ENCODE peak calls at places on chromosomes 12 and 14, in five cellular contexts. One of them, this sample, is unnamed. For H3K4me1, the result is how much of the 10 kb centered on the place peaks cover.

GRCh38 chr12:86914716-86915115 is 658.5 kb upstream of the MGAT4C start:
- DNase-seq in H9: no peak
- DNase-seq in astrocyte: peak
- DNase-seq in keratinocyte: no peak
- DNase-seq in fibroblast of lung: peak
- DNase-seq in this sample: no peak

GRCh38 chr12:75888398-75888797 is 143.2 kb downstream of the PHLDA1 start:
- DNase-seq in astrocyte: no peak
- DNase-seq in fibroblast of lung: no peak
- DNase-seq in H9: no peak
- DNase-seq in keratinocyte: no peak
- DNase-seq in this sample: no peak

GRCh38 chr14:105420976-105421674 is 1.5 kb downstream of the MTA1 start:
- DNase-seq in fibroblast of lung: no peak
- DNase-seq in astrocyte: no peak
- DNase-seq in H9: no peak
- DNase-seq in keratinocyte: no peak
- DNase-seq in this sample: no peak

GRCh38 chr12:31033681-31034080 is 40.0 kb upstream of the DDX11 start:
- DNase-seq in astrocyte: no peak
- DNase-seq in keratinocyte: no peak
- DNase-seq in fibroblast of lung: no peak
- DNase-seq in H9: no peak
- DNase-seq in this sample: no peak

GRCh38 chr12:44696542-44696941 is 179.6 kb downstream of the NELL2 start:
- DNase-seq in keratinocyte: no peak
- DNase-seq in fibroblast of lung: no peak
- DNase-seq in astrocyte: no peak
- DNase-seq in H9: no peak
- DNase-seq in this sample: no peak

GRCh38 chr14:56268653-56269052 is 150.4 kb downstream of the PELI2 start:
- DNase-seq in keratinocyte: no peak
- DNase-seq in H9: no peak
- DNase-seq in fibroblast of lung: peak
- DNase-seq in astrocyte: peak
- DNase-seq in this sample: no peak

GRCh38 chr12:54239568-54239967 is 40.4 kb downstream of the CBX5 start:
- DNase-seq in keratinocyte: no peak
- DNase-seq in H9: no peak
- DNase-seq in astrocyte: no peak
- DNase-seq in fibroblast of lung: no peak
- DNase-seq in this sample: no peak

GRCh38 chr12:14948672-14949071 is 10.3 kb upstream of the ERP27 start:
- DNase-seq in H9: no peak
- DNase-seq in fibroblast of lung: peak
- DNase-seq in keratinocyte: no peak
- DNase-seq in astrocyte: peak
- DNase-seq in this sample: peak

GRCh38 chr12:52074656-52075408 is 4.7 kb upstream of the SMIM41 start:
- DNase-seq in H9: no peak
- DNase-seq in fibroblast of lung: no peak
- DNase-seq in astrocyte: no peak
- DNase-seq in keratinocyte: no peak
- DNase-seq in this sample: no peak

GRCh38 chr12:108193922-108194321 is 64.8 kb downstream of the WSCD2 start:
- DNase-seq in astrocyte: no peak
- DNase-seq in keratinocyte: no peak
- DNase-seq in fibroblast of lung: peak
- DNase-seq in H9: no peak
- DNase-seq in this sample: peak

GRCh38 chr12:116540617-116541152 is 18.5 kb upstream of the MAP1LC3B2 start:
- DNase-seq in H9: no peak
- DNase-seq in fibroblast of lung: no peak
- DNase-seq in keratinocyte: no peak
- DNase-seq in astrocyte: no peak
- DNase-seq in this sample: no peak

GRCh38 chr12:60070541-60070940 is 474.7 kb downstream of the SLC16A7 start:
- DNase-seq in fibroblast of lung: no peak
- DNase-seq in H9: no peak
- DNase-seq in astrocyte: peak
- DNase-seq in keratinocyte: peak
- DNase-seq in this sample: no peak

GRCh38 chr14:100641274-100641860 is 54.1 kb upstream of the BEGAIN start:
- DNase-seq in H9: no peak
- DNase-seq in fibroblast of lung: no peak
- DNase-seq in keratinocyte: no peak
- DNase-seq in astrocyte: no peak
- DNase-seq in this sample: no peak

GRCh38 chr14:58919262-58919661 is 269.2 kb upstream of the DAAM1 start:
- DNase-seq in keratinocyte: no peak
- DNase-seq in H9: no peak
- DNase-seq in fibroblast of lung: no peak
- DNase-seq in astrocyte: no peak
- DNase-seq in this sample: no peak

DNA sequence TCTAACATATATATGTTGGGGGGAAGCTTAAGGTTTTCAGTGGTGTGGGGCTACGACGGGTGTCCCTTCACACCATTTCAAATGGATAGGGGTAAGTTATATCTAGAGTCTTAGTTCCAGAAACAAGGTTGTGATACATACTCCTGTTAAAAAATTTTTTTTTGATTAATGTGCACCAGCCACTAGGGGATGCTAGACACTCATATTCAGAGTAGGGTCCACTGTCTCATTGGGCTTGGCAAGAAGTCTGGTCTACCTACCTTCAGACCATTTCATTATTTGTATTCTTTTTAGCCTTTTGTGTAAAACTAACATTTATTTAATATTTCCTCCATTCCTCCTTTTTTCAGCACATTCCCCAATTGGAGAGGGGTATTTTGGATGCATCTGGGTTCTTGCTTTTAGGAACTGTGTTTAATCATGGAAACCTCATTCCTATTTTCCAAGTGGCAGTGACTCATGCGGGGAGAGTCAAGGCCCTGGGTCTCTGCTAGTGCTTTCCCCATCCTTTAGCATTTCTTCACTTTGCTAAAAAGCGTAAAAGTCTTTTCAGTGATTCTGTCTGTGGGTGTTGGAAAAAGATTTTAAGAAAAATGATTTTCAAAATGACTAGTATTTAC is 33.4 kb downstream of the ANO4 start:
- DNase-seq in keratinocyte: no peak
- DNase-seq in fibroblast of lung: peak
- DNase-seq in H9: no peak
- DNase-seq in astrocyte: peak
- DNase-seq in this sample: no peak
- TF ChIP-seq CTCF in keratinocyte: peak
- TF ChIP-seq CTCF in fibroblast of lung: peak
- TF ChIP-seq CTCF in H9: peak
- TF ChIP-seq CTCF in astrocyte: peak
- TF ChIP-seq CTCF in this sample: peak

DNA sequence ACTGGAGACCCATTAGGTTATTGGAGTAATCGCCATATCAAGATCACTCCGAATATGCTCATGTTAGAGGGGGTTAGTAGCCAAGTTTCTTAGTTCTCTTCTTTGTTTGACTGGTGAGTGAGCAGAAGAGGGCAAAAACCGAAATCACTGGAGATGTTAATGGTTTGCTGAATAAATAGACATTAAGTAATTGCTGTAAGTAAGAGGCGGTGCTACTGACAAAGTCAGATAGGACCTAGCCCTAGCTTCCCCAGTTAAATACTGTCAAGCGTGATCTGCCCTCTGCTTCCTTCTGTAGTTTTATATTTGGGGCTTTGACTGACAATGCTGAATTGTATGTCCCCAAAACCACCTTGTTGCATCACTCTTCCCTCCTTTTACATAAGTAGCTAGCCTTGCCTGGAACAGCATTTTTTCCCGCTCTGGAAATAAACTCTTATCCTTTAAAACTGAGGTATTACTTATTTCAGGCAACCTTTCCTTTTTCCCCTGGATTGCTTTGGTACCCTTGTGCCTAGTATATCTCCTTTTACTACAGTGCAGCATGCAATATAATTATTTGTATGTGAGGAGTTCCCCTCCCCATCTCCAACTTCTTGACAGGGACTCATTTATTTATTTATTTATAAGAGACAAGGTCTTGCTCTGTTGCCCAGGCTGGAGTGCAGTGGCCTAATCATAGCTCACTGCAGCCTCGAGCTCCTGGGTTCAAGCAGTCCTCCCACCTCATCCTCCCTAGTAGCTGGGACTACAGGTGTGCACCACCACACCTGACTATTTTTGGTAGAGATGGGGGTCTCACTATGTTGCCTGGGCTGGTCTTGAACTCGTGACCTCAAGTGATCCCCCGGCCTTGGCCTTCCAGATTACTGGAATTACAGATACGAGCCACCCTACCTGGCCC is 1.4 kb downstream of the SNRPF start:
- DNase-seq in H9: no peak
- DNase-seq in astrocyte: no peak
- DNase-seq in fibroblast of lung: no peak
- DNase-seq in keratinocyte: no peak
- DNase-seq in this sample: no peak
- H3K9ac ChIP-seq in H9: peak
- H3K9ac ChIP-seq in astrocyte: peak
- H3K9ac ChIP-seq in fibroblast of lung: no peak
- H3K9ac ChIP-seq in keratinocyte: peak
- H3K9ac ChIP-seq in this sample: peak

GRCh38 chr14:76657404-76657803 is 103.9 kb upstream of the VASH1 start:
- DNase-seq in H9: no peak
- DNase-seq in keratinocyte: no peak
- DNase-seq in fibroblast of lung: no peak
- DNase-seq in astrocyte: no peak
- DNase-seq in this sample: no peak
- H3K4me1 ChIP-seq in H9: under half
- H3K4me1 ChIP-seq in keratinocyte: under half
- H3K4me1 ChIP-seq in fibroblast of lung: under half
- H3K4me1 ChIP-seq in astrocyte: under half
- H3K4me1 ChIP-seq in this sample: under half

GRCh38 chr14:75793806-75794205 is 132.8 kb downstream of the TTLL5 start:
- DNase-seq in fibroblast of lung: peak
- DNase-seq in keratinocyte: no peak
- DNase-seq in H9: no peak
- DNase-seq in astrocyte: no peak
- DNase-seq in this sample: no peak
- TF ChIP-seq CTCF in fibroblast of lung: peak
- TF ChIP-seq CTCF in keratinocyte: no peak
- TF ChIP-seq CTCF in H9: peak
- TF ChIP-seq CTCF in astrocyte: peak
- TF ChIP-seq CTCF in this sample: no peak

DNA sequence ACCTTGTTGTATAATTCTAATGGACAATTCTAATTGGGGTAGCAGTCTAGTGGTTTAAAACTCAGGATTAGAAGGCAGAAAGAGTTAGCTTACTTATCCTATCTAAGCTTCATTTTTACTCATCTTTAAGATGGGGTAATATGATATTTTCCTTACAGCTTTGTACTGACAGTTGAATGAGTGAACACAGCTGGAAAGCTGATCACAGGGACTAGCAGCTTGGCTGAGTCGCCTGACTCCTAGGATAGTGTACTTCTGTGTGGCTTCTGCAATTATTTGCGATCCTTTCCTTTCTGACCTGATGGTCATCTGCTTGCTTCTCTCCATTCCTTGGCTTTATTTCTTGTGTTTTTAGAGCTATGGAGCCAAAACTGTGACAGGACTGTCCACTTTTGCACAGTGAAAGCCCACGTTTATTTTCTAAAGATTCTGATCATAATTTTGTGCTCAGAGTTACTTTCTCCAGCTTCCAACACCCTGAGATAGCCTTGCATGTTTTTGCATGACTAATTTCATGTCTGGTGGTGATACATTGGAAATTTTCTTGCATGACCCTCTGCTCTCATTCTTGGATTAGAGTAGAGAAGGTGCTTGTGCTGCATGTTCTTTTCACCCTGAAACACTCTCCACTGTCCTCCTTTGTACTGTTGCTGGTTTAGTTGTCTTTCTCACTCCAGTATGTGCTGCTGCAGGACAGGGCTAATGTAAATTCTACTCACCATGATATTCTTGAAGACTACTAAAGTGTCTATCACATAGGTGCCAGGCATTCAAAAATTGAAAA is 377.0 kb upstream of the ATP2B1 start:
- DNase-seq in H9: no peak
- DNase-seq in keratinocyte: no peak
- DNase-seq in astrocyte: no peak
- DNase-seq in fibroblast of lung: peak
- DNase-seq in this sample: no peak
- H3K9ac ChIP-seq in H9: no peak
- H3K9ac ChIP-seq in keratinocyte: no peak
- H3K9ac ChIP-seq in astrocyte: no peak
- H3K9ac ChIP-seq in fibroblast of lung: no peak
- H3K9ac ChIP-seq in this sample: no peak

GRCh38 chr12:53199700-53200099 is 7.4 kb downstream of the ITGB7 start:
- DNase-seq in keratinocyte: no peak
- DNase-seq in H9: no peak
- DNase-seq in astrocyte: no peak
- DNase-seq in fibroblast of lung: no peak
- DNase-seq in this sample: no peak
- H3K4me1 ChIP-seq in keratinocyte: under half
- H3K4me1 ChIP-seq in H9: under half
- H3K4me1 ChIP-seq in astrocyte: under half
- H3K4me1 ChIP-seq in fibroblast of lung: under half
- H3K4me1 ChIP-seq in this sample: under half

GRCh38 chr14:75088153-75088552 is 18.7 kb downstream of the ZC2HC1C start:
- DNase-seq in keratinocyte: no peak
- DNase-seq in fibroblast of lung: no peak
- DNase-seq in H9: no peak
- DNase-seq in astrocyte: no peak
- DNase-seq in this sample: no peak

GRCh38 chr14:75091251-75091650 is 21.8 kb downstream of the ZC2HC1C start:
- DNase-seq in fibroblast of lung: no peak
- DNase-seq in astrocyte: no peak
- DNase-seq in keratinocyte: no peak
- DNase-seq in H9: no peak
- DNase-seq in this sample: no peak

GRCh38 chr14:75092698-75093097 is 23.3 kb downstream of the ZC2HC1C start:
- DNase-seq in astrocyte: no peak
- DNase-seq in H9: no peak
- DNase-seq in fibroblast of lung: no peak
- DNase-seq in keratinocyte: no peak
- DNase-seq in this sample: no peak

GRCh38 chr14:75090353-75090752 is 20.9 kb downstream of the ZC2HC1C start:
- DNase-seq in fibroblast of lung: peak
- DNase-seq in astrocyte: no peak
- DNase-seq in keratinocyte: no peak
- DNase-seq in H9: no peak
- DNase-seq in this sample: no peak

GRCh38 chr14:75088566-75089373 is 19.3 kb downstream of the ZC2HC1C start:
- DNase-seq in fibroblast of lung: peak
- DNase-seq in astrocyte: peak
- DNase-seq in H9: peak
- DNase-seq in keratinocyte: no peak
- DNase-seq in this sample: peak
- TF ChIP-seq CTCF in fibroblast of lung: peak
- TF ChIP-seq CTCF in astrocyte: peak
- TF ChIP-seq CTCF in H9: peak
- TF ChIP-seq CTCF in keratinocyte: peak
- TF ChIP-seq CTCF in this sample: peak